ENCODE peak calls at places on chromosomes 6 and 20, in six cellular contexts. One of them, this sample, is unnamed.

GRCh38 chr6:122995930-122996796 is at the start of gene CLVS2:
- DNase-seq in amygdala: peak; percentile 37
- DNase-seq in suprapubic skin: no peak
- DNase-seq in stimulated activated CD8-positive, alpha-beta memory T cell treated with anti-CD3 and anti-CD28 coated beads, Interleukin-2, amount 100 ng/mL, for 48 hours: no peak
- DNase-seq in stimulated activated CD4-positive, alpha-beta T cell treated with anti-CD3 and anti-CD28 coated beads, TNF-alpha, amount 100 ng/mL, for 1 hour: no peak
- DNase-seq in AG08396: peak; percentile 6
- DNase-seq in this sample: no peak

GRCh38 chr6:106804238-106805016 is 170.1 kb downstream of the CD24 start:
- DNase-seq in AG08396: no peak
- DNase-seq in stimulated activated CD8-positive, alpha-beta memory T cell treated with anti-CD3 and anti-CD28 coated beads, Interleukin-2, amount 100 ng/mL, for 48 hours: no peak
- DNase-seq in stimulated activated CD4-positive, alpha-beta T cell treated with anti-CD3 and anti-CD28 coated beads, TNF-alpha, amount 100 ng/mL, for 1 hour: no peak
- DNase-seq in suprapubic skin: no peak
- DNase-seq in amygdala: no peak
- DNase-seq in this sample: no peak

GRCh38 chr6:18207438-18207837 is 52.2 kb downstream of the KDM1B start:
- DNase-seq in stimulated activated CD8-positive, alpha-beta memory T cell treated with anti-CD3 and anti-CD28 coated beads, Interleukin-2, amount 100 ng/mL, for 48 hours: no peak
- DNase-seq in stimulated activated CD4-positive, alpha-beta T cell treated with anti-CD3 and anti-CD28 coated beads, TNF-alpha, amount 100 ng/mL, for 1 hour: no peak
- DNase-seq in amygdala: peak; percentile 13
- DNase-seq in suprapubic skin: no peak
- DNase-seq in AG08396: no peak
- DNase-seq in this sample: no peak

GRCh38 chr6:156841508-156841907 is 64.3 kb downstream of the ARID1B start:
- DNase-seq in stimulated activated CD8-positive, alpha-beta memory T cell treated with anti-CD3 and anti-CD28 coated beads, Interleukin-2, amount 100 ng/mL, for 48 hours: no peak
- DNase-seq in suprapubic skin: no peak
- DNase-seq in AG08396: no peak
- DNase-seq in amygdala: no peak
- DNase-seq in stimulated activated CD4-positive, alpha-beta T cell treated with anti-CD3 and anti-CD28 coated beads, TNF-alpha, amount 100 ng/mL, for 1 hour: no peak
- DNase-seq in this sample: no peak

GRCh38 chr6:146968041-146968760 is 236.0 kb upstream of the STXBP5 start:
- DNase-seq in amygdala: no peak
- DNase-seq in stimulated activated CD4-positive, alpha-beta T cell treated with anti-CD3 and anti-CD28 coated beads, TNF-alpha, amount 100 ng/mL, for 1 hour: no peak
- DNase-seq in AG08396: peak; percentile 16
- DNase-seq in suprapubic skin: no peak
- DNase-seq in stimulated activated CD8-positive, alpha-beta memory T cell treated with anti-CD3 and anti-CD28 coated beads, Interleukin-2, amount 100 ng/mL, for 48 hours: no peak
- DNase-seq in this sample: no peak

GRCh38 chr6:5208491-5208890 is 52.3 kb downstream of the LYRM4 start:
- DNase-seq in stimulated activated CD4-positive, alpha-beta T cell treated with anti-CD3 and anti-CD28 coated beads, TNF-alpha, amount 100 ng/mL, for 1 hour: no peak
- DNase-seq in amygdala: no peak
- DNase-seq in suprapubic skin: no peak
- DNase-seq in stimulated activated CD8-positive, alpha-beta memory T cell treated with anti-CD3 and anti-CD28 coated beads, Interleukin-2, amount 100 ng/mL, for 48 hours: no peak
- DNase-seq in AG08396: no peak
- DNase-seq in this sample: no peak

GRCh38 chr6:101806241-101806640 is 412.7 kb downstream of the GRIK2 start:
- DNase-seq in suprapubic skin: no peak
- DNase-seq in stimulated activated CD8-positive, alpha-beta memory T cell treated with anti-CD3 and anti-CD28 coated beads, Interleukin-2, amount 100 ng/mL, for 48 hours: no peak
- DNase-seq in amygdala: no peak
- DNase-seq in AG08396: no peak
- DNase-seq in stimulated activated CD4-positive, alpha-beta T cell treated with anti-CD3 and anti-CD28 coated beads, TNF-alpha, amount 100 ng/mL, for 1 hour: no peak
- DNase-seq in this sample: no peak

GRCh38 chr6:43789447-43789846 is 19.4 kb downstream of the VEGFA start:
- DNase-seq in AG08396: no peak
- DNase-seq in stimulated activated CD8-positive, alpha-beta memory T cell treated with anti-CD3 and anti-CD28 coated beads, Interleukin-2, amount 100 ng/mL, for 48 hours: no peak
- DNase-seq in stimulated activated CD4-positive, alpha-beta T cell treated with anti-CD3 and anti-CD28 coated beads, TNF-alpha, amount 100 ng/mL, for 1 hour: no peak
- DNase-seq in suprapubic skin: no peak
- DNase-seq in amygdala: no peak
- DNase-seq in this sample: no peak

GRCh38 chr6:42453027-42453648 is 1.4 kb upstream of the TRERF1 start:
- DNase-seq in amygdala: peak; percentile 69
- DNase-seq in stimulated activated CD4-positive, alpha-beta T cell treated with anti-CD3 and anti-CD28 coated beads, TNF-alpha, amount 100 ng/mL, for 1 hour: no peak
- DNase-seq in AG08396: peak; percentile 96
- DNase-seq in stimulated activated CD8-positive, alpha-beta memory T cell treated with anti-CD3 and anti-CD28 coated beads, Interleukin-2, amount 100 ng/mL, for 48 hours: peak; percentile 70
- DNase-seq in suprapubic skin: peak; percentile 90
- DNase-seq in this sample: peak; percentile 87

GRCh38 chr20:14334306-14334930 is 3.0 kb downstream of the FLRT3 start:
- DNase-seq in stimulated activated CD4-positive, alpha-beta T cell treated with anti-CD3 and anti-CD28 coated beads, TNF-alpha, amount 100 ng/mL, for 1 hour: no peak
- DNase-seq in AG08396: peak; percentile 16
- DNase-seq in amygdala: peak; percentile 41
- DNase-seq in suprapubic skin: no peak
- DNase-seq in stimulated activated CD8-positive, alpha-beta memory T cell treated with anti-CD3 and anti-CD28 coated beads, Interleukin-2, amount 100 ng/mL, for 48 hours: no peak
- DNase-seq in this sample: no peak

GRCh38 chr20:3093861-3094361 is 9.4 kb upstream of the AVP start:
- DNase-seq in suprapubic skin: no peak
- DNase-seq in stimulated activated CD8-positive, alpha-beta memory T cell treated with anti-CD3 and anti-CD28 coated beads, Interleukin-2, amount 100 ng/mL, for 48 hours: no peak
- DNase-seq in AG08396: no peak
- DNase-seq in amygdala: no peak
- DNase-seq in stimulated activated CD4-positive, alpha-beta T cell treated with anti-CD3 and anti-CD28 coated beads, TNF-alpha, amount 100 ng/mL, for 1 hour: no peak
- DNase-seq in this sample: no peak

GRCh38 chr6:150448221-150448620 is 79.4 kb downstream of the IYD start:
- DNase-seq in stimulated activated CD4-positive, alpha-beta T cell treated with anti-CD3 and anti-CD28 coated beads, TNF-alpha, amount 100 ng/mL, for 1 hour: no peak
- DNase-seq in amygdala: no peak
- DNase-seq in stimulated activated CD8-positive, alpha-beta memory T cell treated with anti-CD3 and anti-CD28 coated beads, Interleukin-2, amount 100 ng/mL, for 48 hours: no peak
- DNase-seq in suprapubic skin: no peak
- DNase-seq in AG08396: no peak
- DNase-seq in this sample: no peak

GRCh38 chr6:127483399-127484055 is 24.3 kb upstream of the KIAA0408 start:
- DNase-seq in amygdala: no peak
- DNase-seq in stimulated activated CD8-positive, alpha-beta memory T cell treated with anti-CD3 and anti-CD28 coated beads, Interleukin-2, amount 100 ng/mL, for 48 hours: no peak
- DNase-seq in stimulated activated CD4-positive, alpha-beta T cell treated with anti-CD3 and anti-CD28 coated beads, TNF-alpha, amount 100 ng/mL, for 1 hour: no peak
- DNase-seq in AG08396: no peak
- DNase-seq in suprapubic skin: no peak
- DNase-seq in this sample: no peak

GRCh38 chr20:25081065-25081729 is 744 bp downstream of the VSX1 start:
- DNase-seq in stimulated activated CD4-positive, alpha-beta T cell treated with anti-CD3 and anti-CD28 coated beads, TNF-alpha, amount 100 ng/mL, for 1 hour: no peak
- DNase-seq in amygdala: no peak
- DNase-seq in suprapubic skin: no peak
- DNase-seq in AG08396: peak; percentile 62
- DNase-seq in stimulated activated CD8-positive, alpha-beta memory T cell treated with anti-CD3 and anti-CD28 coated beads, Interleukin-2, amount 100 ng/mL, for 48 hours: peak; percentile 33
- DNase-seq in this sample: no peak

GRCh38 chr20:31998246-31998645 is 12.0 kb upstream of the CCM2L start:
- DNase-seq in suprapubic skin: no peak
- DNase-seq in AG08396: no peak
- DNase-seq in amygdala: no peak
- DNase-seq in stimulated activated CD4-positive, alpha-beta T cell treated with anti-CD3 and anti-CD28 coated beads, TNF-alpha, amount 100 ng/mL, for 1 hour: no peak
- DNase-seq in stimulated activated CD8-positive, alpha-beta memory T cell treated with anti-CD3 and anti-CD28 coated beads, Interleukin-2, amount 100 ng/mL, for 48 hours: no peak
- DNase-seq in this sample: no peak

GRCh38 chr6:2765896-2766766 is 938 bp downstream of the WRNIP1 start:
- DNase-seq in AG08396: peak; percentile 79
- DNase-seq in suprapubic skin: peak; percentile 77
- DNase-seq in amygdala: peak; percentile 42
- DNase-seq in stimulated activated CD4-positive, alpha-beta T cell treated with anti-CD3 and anti-CD28 coated beads, TNF-alpha, amount 100 ng/mL, for 1 hour: no peak
- DNase-seq in stimulated activated CD8-positive, alpha-beta memory T cell treated with anti-CD3 and anti-CD28 coated beads, Interleukin-2, amount 100 ng/mL, for 48 hours: peak; percentile 27
- DNase-seq in this sample: peak; percentile 49

GRCh38 chr6:22147983-22148797 is 148.6 kb downstream of the PRL start:
- DNase-seq in AG08396: peak; percentile 71
- DNase-seq in amygdala: peak; percentile 17
- DNase-seq in suprapubic skin: no peak
- DNase-seq in stimulated activated CD8-positive, alpha-beta memory T cell treated with anti-CD3 and anti-CD28 coated beads, Interleukin-2, amount 100 ng/mL, for 48 hours: no peak
- DNase-seq in stimulated activated CD4-positive, alpha-beta T cell treated with anti-CD3 and anti-CD28 coated beads, TNF-alpha, amount 100 ng/mL, for 1 hour: no peak
- DNase-seq in this sample: no peak

GRCh38 chr6:129402244-129402643 is 307.7 kb downstream of the ARHGAP18 start:
- DNase-seq in suprapubic skin: no peak
- DNase-seq in stimulated activated CD4-positive, alpha-beta T cell treated with anti-CD3 and anti-CD28 coated beads, TNF-alpha, amount 100 ng/mL, for 1 hour: no peak
- DNase-seq in stimulated activated CD8-positive, alpha-beta memory T cell treated with anti-CD3 and anti-CD28 coated beads, Interleukin-2, amount 100 ng/mL, for 48 hours: no peak
- DNase-seq in AG08396: peak; percentile 9
- DNase-seq in amygdala: no peak
- DNase-seq in this sample: no peak

GRCh38 chr20:32580194-32580593 is 4.9 kb downstream of the NOL4L start:
- DNase-seq in amygdala: no peak
- DNase-seq in stimulated activated CD4-positive, alpha-beta T cell treated with anti-CD3 and anti-CD28 coated beads, TNF-alpha, amount 100 ng/mL, for 1 hour: no peak
- DNase-seq in suprapubic skin: no peak
- DNase-seq in AG08396: no peak
- DNase-seq in stimulated activated CD8-positive, alpha-beta memory T cell treated with anti-CD3 and anti-CD28 coated beads, Interleukin-2, amount 100 ng/mL, for 48 hours: no peak
- DNase-seq in this sample: no peak

GRCh38 chr6:4135665-4136353 is 434 bp upstream of the ECI2 start:
- DNase-seq in suprapubic skin: peak; percentile 98
- DNase-seq in amygdala: peak; percentile 98
- DNase-seq in AG08396: peak; percentile 99
- DNase-seq in stimulated activated CD4-positive, alpha-beta T cell treated with anti-CD3 and anti-CD28 coated beads, TNF-alpha, amount 100 ng/mL, for 1 hour: peak; percentile 84
- DNase-seq in stimulated activated CD8-positive, alpha-beta memory T cell treated with anti-CD3 and anti-CD28 coated beads, Interleukin-2, amount 100 ng/mL, for 48 hours: peak; percentile 93
- DNase-seq in this sample: peak; percentile 84

GRCh38 chr6:146364816-146365594 is 178.6 kb upstream of the RAB32 start:
- DNase-seq in suprapubic skin: no peak
- DNase-seq in amygdala: no peak
- DNase-seq in stimulated activated CD4-positive, alpha-beta T cell treated with anti-CD3 and anti-CD28 coated beads, TNF-alpha, amount 100 ng/mL, for 1 hour: no peak
- DNase-seq in stimulated activated CD8-positive, alpha-beta memory T cell treated with anti-CD3 and anti-CD28 coated beads, Interleukin-2, amount 100 ng/mL, for 48 hours: no peak
- DNase-seq in AG08396: no peak
- DNase-seq in this sample: no peak

This sample was measured in GM12892.